ENCODE peak calls at places on chromosomes 11 and 22, in four cellular contexts. B, X, Q and E are unnamed samples.

GRCh38 chr11:26823963-26824362 is 102.1 kb upstream of the SLC5A12 start:
- DNase-seq in Q (no peak), B (no peak), X (no peak), E (no peak)

GRCh38 chr11:70180906-70181305 is 22.2 kb upstream of the FADD start:
- DNase-seq in X (no peak), Q (no peak), B (no peak), E (no peak)

GRCh38 chr22:50083462-50084081 is 1.7 kb downstream of the MLC1 start:
- DNase-seq in Q (no peak), X (no peak), B (no peak), E (no peak)

GRCh38 chr11:69808708-69809107 is 10.5 kb downstream of the FGF3 start:
- DNase-seq in B (peak), Q (no peak), X (no peak), E (no peak)

GRCh38 chr22:38943181-38943580 is 14.2 kb upstream of the APOBEC3A start:
- DNase-seq in Q (no peak), X (no peak), B (no peak), E (no peak)

GRCh38 chr11:125102544-125102943 is 8.9 kb downstream of the TMEM218 start:
- DNase-seq in X (no peak), B (no peak), Q (no peak), E (no peak)

GRCh38 chr22:40070701-40071100 is 75.9 kb downstream of the FAM83F start:
- DNase-seq in B (no peak), Q (no peak), X (no peak), E (no peak)

GRCh38 chr11:56967726-56968125 is 21.0 kb upstream of the OR5AK2 start:
- DNase-seq in B (no peak), X (no peak), Q (no peak), E (no peak)

GRCh38 chr11:1749020-1749758 is 1.2 kb downstream of the IFITM10 start:
- DNase-seq in X (peak), B (peak), Q (peak), E (no peak)